ENCODE peak calls at places on chromosomes 13 and 19, in eight cellular contexts. E is stomach, W is cardiac muscle cell, X is transverse colon, K is WERI-Rb-1, S is neural progenitor cell, F is tibial artery, A is heart right ventricle. O is an unnamed sample. For H3K9me3, the result is how much of the 10 kb centered on the place peaks cover.

GRCh38 chr13:92984151-92984550 is 242.5 kb upstream of the GPC6 start:
- DNase-seq in S (no peak), E (no peak), A (no peak), X (no peak), W (no peak), F (no peak), K (no peak), O (no peak)

GRCh38 chr13:96141032-96141431 is 51.1 kb downstream of the HS6ST3 start:
- DNase-seq in E (no peak), A (no peak), S (peak), F (no peak), W (peak), X (no peak), K (no peak), O (no peak)

GRCh38 chr19:55301459-55302331 is 17.9 kb downstream of the BRSK1 start:
- DNase-seq in W (peak), E (peak), S (peak), X (peak), F (peak), A (peak), K (peak), O (peak)

GRCh38 chr13:26476111-26476743 is 81.3 kb upstream of the WASF3 start:
- DNase-seq in A (peak), S (peak), F (peak), K (no peak), W (no peak), E (no peak), X (no peak), O (no peak)

GRCh38 chr13:107867701-107868661 is 347.4 kb downstream of the LIG4 start:
- DNase-seq in W (peak), E (peak), S (peak), F (no peak), X (no peak), K (peak), A (no peak), O (no peak)

GRCh38 chr13:63636231-63636993 is 2220.8 kb upstream of the PCDH20 start:
- DNase-seq in A (no peak), E (no peak), S (no peak), W (no peak), X (no peak), F (no peak), K (no peak), O (no peak)

GRCh38 chr19:46670874-46671273 is 9.9 kb upstream of the DACT3 start:
- DNase-seq in A (no peak), W (no peak), E (no peak), S (no peak), X (no peak), K (no peak), F (no peak), O (no peak)

GRCh38 chr13:67392014-67392413 is 161.9 kb upstream of the PCDH9 start:
- DNase-seq in X (no peak), S (no peak), K (no peak), E (no peak), A (no peak), F (no peak), W (no peak), O (no peak)

GRCh38 chr13:32045963-32046785 is 14.6 kb downstream of the FRY start:
- DNase-seq in E (no peak), W (no peak), F (no peak), K (no peak), S (no peak), X (no peak), A (no peak), O (no peak)

GRCh38 chr13:102768914-102769313 is 4.7 kb downstream of the TEX30 start:
- DNase-seq in K (no peak), A (no peak), W (no peak), E (no peak), X (no peak), F (no peak), S (no peak), O (no peak)

GRCh38 chr19:54463531-54464043 is at the start of gene LENG9:
- DNase-seq in A (peak), X (peak), K (peak), S (peak), E (peak), W (peak), F (peak), O (peak)

GRCh38 chr13:20882206-20882605 is 20.3 kb downstream of the XPO4 start:
- DNase-seq in S (peak), K (peak), A (no peak), F (no peak), E (no peak), X (no peak), W (no peak), O (no peak)

GRCh38 chr13:97724450-97724849 is 229.0 kb upstream of the IPO5 start:
- DNase-seq in X (no peak), F (no peak), K (no peak), E (no peak), A (no peak), S (no peak), W (no peak), O (no peak)

GRCh38 chr13:32624441-32624840 is 38.2 kb downstream of the PDS5B start:
- DNase-seq in K (no peak), F (no peak), E (no peak), W (no peak), A (no peak), S (no peak), X (no peak), O (no peak)

GRCh38 chr19:42850981-42851717 is 28.4 kb downstream of the PSG1 start:
- DNase-seq in A (peak), S (no peak), K (no peak), X (peak), F (peak), W (no peak), E (no peak), O (no peak)

GRCh38 chr13:66513728-66514127 is 716.4 kb downstream of the PCDH9 start:
- DNase-seq in E (no peak), X (no peak), W (no peak), K (no peak), S (no peak), A (no peak), F (no peak), O (no peak)

GRCh38 chr13:108924154-108924940 is 294.9 kb downstream of the MYO16 start:
- DNase-seq in E (no peak), F (no peak), X (no peak), W (no peak), A (no peak), S (no peak), K (no peak), O (no peak)

GRCh38 chr19:49014123-49014869 is 2.6 kb downstream of the LHB start:
- DNase-seq in K (peak), S (no peak), X (no peak), A (no peak), F (no peak), E (no peak), W (no peak), O (no peak)

GRCh38 chr13:22173605-22174004 is 502.7 kb downstream of the FGF9 start:
- DNase-seq in S (no peak), W (no peak), X (no peak), E (no peak), A (no peak), F (no peak), K (no peak), O (no peak)

GRCh38 chr13:28826368-28826767 is 6.2 kb downstream of the MTUS2 start:
- DNase-seq in E (no peak), K (no peak), A (no peak), F (no peak), X (no peak), W (no peak), S (no peak), O (no peak)

GRCh38 chr13:51632643-51633357 is 48.5 kb downstream of the WDFY2 start:
- DNase-seq in X (no peak), W (no peak), K (no peak), F (no peak), A (no peak), S (peak), E (no peak), O (no peak)

GRCh38 chr19:3699741-3700241 is 477 bp downstream of the PIP5K1C start:
- DNase-seq in A (no peak), E (no peak), S (no peak), X (no peak), K (no peak), W (peak), F (no peak), O (no peak)

GRCh38 chr19:3698386-3698950 is 1.8 kb downstream of the PIP5K1C start:
- DNase-seq in K (no peak), S (no peak), X (no peak), E (no peak), A (no peak), F (no peak), W (no peak), O (no peak)

GRCh38 chr19:3697671-3698385 is 2.4 kb downstream of the PIP5K1C start:
- DNase-seq in W (no peak), S (no peak), E (no peak), K (no peak), A (no peak), F (no peak), X (no peak), O (no peak)

GRCh38 chr19:3700242-3701032 is at the start of gene PIP5K1C:
- DNase-seq in S (peak), E (peak), A (peak), W (peak), F (peak), X (peak), K (peak), O (peak)

DNA sequence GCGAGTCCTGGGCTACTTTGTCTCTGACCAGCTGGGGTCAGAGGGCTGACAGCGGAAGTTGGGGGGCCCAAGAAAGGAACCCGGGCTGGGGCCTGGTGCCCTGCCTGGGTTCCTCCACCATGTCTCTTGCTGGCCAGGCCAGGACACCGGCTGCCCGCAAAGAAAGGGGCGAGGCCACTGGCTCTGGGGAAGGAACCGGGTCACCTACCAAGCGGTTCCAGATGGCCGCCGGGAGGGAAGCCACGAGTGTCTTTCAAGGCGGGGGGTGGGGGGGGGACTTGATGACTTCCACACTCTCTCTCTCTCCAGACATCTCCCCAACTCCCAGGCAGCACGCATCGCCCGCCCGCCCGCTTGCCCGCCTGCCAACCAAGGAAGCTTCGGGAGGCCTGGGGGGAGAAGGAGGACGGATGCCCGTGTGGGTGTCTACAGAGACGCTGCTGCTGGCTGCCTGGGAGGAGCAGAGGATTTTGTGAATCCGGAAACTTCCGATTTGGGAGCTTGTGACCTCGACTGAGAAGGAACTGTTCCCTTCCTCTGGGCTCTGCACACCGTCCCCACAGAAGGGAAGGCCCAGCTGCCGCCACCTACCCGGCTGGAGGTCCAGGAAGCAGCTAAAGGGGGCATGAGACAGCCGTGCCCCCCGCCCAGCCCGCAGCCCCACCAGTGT is 1.1 kb downstream of the PIP5K1C start:
- DNase-seq in S (peak), F (peak), W (no peak), E (no peak), K (peak), X (peak), A (peak), O (no peak)
- H3K27ac ChIP-seq in S (no peak), F (peak), W (peak), E (peak), K (peak), X (peak), A (peak), O (no peak)

GRCh38 chr19:23832717-23833327 is 74.1 kb upstream of the ZNF681 start:
- DNase-seq in S (no peak), X (no peak), W (no peak), E (no peak), K (no peak), F (no peak), A (no peak), O (no peak)
- H3K9me3 ChIP-seq in S (half or more), X (half or more), W (under half), E (half or more), K (under half), F (under half), A (half or more), O (half or more)

DNA sequence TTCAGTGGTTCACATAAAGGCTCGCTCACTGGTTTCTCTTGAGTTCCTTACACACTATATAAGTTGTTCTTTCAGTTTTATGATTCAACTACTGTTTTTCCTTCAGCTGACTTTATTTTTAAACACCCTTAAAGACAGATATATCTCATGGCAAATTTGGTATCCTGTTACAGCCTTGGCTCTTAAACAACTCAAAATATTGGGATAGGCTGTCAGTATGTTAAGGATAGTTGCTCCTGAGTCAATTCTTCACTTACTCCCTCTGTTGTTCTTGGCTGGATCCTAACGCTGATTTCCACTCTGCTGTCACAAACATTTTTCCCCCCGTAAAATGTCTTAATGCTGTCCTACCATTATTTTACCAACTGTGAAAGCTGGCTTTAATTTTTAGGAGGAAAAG is 1.2 kb downstream of the KCNRG start:
- DNase-seq in S (no peak), A (no peak), K (no peak), X (no peak), E (no peak), F (no peak), W (no peak), O (no peak)
- TF ChIP-seq CTCF in S (no peak), A (no peak), K (no peak), X (no peak), E (no peak), F (no peak), W (no peak), O (no peak)

GRCh38 chr13:77516342-77516789 is 19.1 kb upstream of the SCEL start:
- DNase-seq in F (no peak), E (no peak), A (no peak), S (no peak), K (no peak), X (no peak), W (no peak), O (no peak)

GRCh38 chr13:77518266-77518665 is 17.2 kb upstream of the SCEL start:
- DNase-seq in A (no peak), W (no peak), X (no peak), K (no peak), E (no peak), F (no peak), S (no peak), O (no peak)

GRCh38 chr13:77513719-77514335 is 21.7 kb upstream of the SCEL start:
- DNase-seq in K (no peak), W (no peak), F (no peak), A (no peak), S (no peak), E (no peak), X (no peak), O (no peak)

GRCh38 chr13:77514336-77514726 is 21.2 kb upstream of the SCEL start:
- DNase-seq in A (no peak), K (no peak), S (no peak), W (no peak), X (no peak), F (no peak), E (no peak), O (no peak)

DNA sequence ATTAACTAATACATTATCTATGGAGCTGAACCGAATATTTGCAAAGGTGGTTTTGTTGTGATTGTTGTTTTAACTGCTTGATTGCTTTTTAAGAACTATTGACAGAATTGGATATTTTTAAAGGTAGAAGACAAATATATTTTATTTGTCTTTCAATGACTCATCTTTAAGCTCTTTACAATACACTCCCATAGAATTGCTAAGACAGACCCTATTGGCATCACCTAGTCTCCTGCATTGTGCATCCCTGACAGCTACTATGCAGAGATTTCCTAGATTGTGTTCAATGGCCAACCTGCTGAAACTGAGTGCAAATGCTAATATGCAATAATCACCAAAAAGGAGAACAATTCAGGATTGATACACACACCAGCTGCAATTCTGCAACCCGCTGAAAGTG is 19.7 kb upstream of the SCEL start:
- DNase-seq in E (no peak), A (no peak), X (no peak), W (no peak), F (no peak), K (no peak), S (no peak), O (no peak)
- H3K27ac ChIP-seq in E (no peak), A (no peak), X (no peak), W (no peak), F (no peak), K (no peak), S (no peak), O (no peak)

DNA sequence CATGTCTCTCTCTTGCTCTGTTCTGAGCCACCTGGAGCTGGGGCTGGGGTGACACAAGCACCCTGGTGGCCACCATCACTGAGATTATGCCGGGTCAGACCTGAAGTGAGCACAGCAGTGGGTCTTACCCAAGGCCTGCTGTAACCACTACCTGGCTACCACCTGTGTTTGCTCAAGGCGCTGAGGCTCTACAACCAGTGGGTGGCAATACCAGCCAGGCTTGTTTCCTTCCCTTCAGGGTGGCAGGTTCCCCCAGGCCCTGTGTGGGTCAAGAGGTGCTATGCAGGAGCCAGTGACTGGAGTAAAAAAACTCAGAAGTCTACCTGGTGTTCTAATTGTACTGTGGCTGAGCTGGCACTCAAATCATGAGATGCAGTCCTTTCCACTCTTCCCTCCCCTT is 8.0 kb upstream of the ZNF443 start:
- DNase-seq in E (no peak), S (no peak), K (no peak), F (no peak), W (no peak), X (no peak), A (no peak), O (no peak)
- H3K9me3 ChIP-seq in E (under half), S (under half), K (under half), F (under half), W (under half), X (under half), A (under half), O (under half)

GRCh38 chr19:58291943-58292342 is 13.2 kb downstream of the ZNF8 start:
- DNase-seq in F (no peak), X (no peak), K (no peak), A (no peak), E (no peak), W (no peak), S (no peak), O (no peak)

GRCh38 chr19:58294743-58295374 is 10.3 kb upstream of the ERVK3-1 start:
- DNase-seq in W (no peak), F (no peak), S (no peak), X (no peak), E (no peak), K (no peak), A (no peak), O (no peak)

GRCh38 chr19:58300620-58301019 is 4.6 kb upstream of the ERVK3-1 start:
- DNase-seq in K (no peak), W (no peak), F (no peak), E (no peak), S (no peak), X (no peak), A (no peak), O (no peak)

GRCh38 chr19:58296086-58296485 is 9.1 kb upstream of the ERVK3-1 start:
- DNase-seq in A (no peak), W (no peak), X (no peak), K (no peak), F (no peak), S (no peak), E (no peak), O (no peak)
- TF ChIP-seq CTCF in A (no peak), W (no peak), X (no peak), K (no peak), F (no peak), S (no peak), E (no peak), O (no peak)

DNA sequence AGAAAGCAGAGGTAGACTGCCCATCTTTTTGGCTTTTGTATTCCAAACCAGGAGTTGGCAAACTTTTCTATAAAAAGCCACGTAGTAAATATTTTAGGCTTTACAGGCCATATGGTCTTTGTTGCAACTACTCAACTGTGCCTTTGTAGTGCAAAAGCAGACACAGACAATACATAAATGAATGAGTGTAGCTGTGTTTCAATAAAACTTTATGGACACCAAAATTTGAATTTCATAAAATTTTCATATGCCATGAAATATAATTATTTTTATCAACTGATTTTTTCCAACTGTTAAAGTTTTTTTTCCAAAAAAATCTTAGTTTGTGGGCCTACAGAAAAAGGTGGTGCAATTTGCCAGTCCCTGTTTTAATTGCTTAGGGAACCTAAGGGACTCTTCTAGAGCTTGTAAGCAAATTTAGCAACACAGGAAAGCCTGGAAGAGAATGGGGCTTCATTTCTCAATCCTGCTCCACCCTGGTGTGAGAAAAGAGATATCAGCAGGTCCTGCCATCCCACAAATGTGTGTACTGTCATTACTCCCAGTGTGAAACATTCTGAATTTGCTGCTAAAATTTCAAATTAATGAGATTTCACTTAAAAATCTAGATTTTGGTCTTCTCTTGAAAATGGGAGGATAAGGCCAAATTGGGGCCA is 194.2 kb downstream of the RGCC start:
- DNase-seq in A (no peak), K (no peak), E (no peak), F (no peak), S (no peak), W (no peak), X (no peak), O (no peak)
- H3K27ac ChIP-seq in A (peak), K (no peak), E (no peak), F (peak), S (no peak), W (no peak), X (no peak), O (no peak)

DNA sequence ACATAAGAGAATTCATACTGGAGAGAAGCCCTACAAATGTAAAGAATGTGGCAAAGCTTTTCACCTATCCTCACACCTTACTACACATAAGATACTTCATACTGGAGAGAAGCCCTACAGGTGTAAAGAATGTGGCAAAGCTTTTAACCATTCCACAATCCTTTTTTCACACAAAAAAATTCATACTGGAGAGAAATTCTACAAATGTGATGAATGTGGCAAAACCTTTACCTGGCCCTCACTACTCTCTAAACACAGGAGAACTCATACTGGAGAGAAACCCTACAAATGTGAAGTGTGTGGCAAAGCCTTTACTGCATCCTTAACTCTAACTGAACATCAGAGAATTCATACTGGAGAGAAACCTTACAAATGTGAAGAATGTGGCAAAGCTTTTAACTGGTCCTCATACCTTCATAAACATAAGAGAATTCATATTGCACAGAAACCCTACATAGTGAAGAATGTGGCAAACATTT is 14.0 kb upstream of the ZNF506 start:
- DNase-seq in W (no peak), A (no peak), E (no peak), K (no peak), F (no peak), S (no peak), X (no peak), O (no peak)
- H3K9me3 ChIP-seq in W (under half), A (half or more), E (half or more), K (half or more), F (half or more), S (under half), X (half or more), O (half or more)